ENCODE peak calls at places on chromosomes 5 and 9, in eight cellular contexts. One of them, this sample, is unnamed.

GRCh38 chr5:71974165-71974564 is 133.1 kb upstream of the MAP1B start:
- DNase-seq in H54: no peak
- DNase-seq in GOT3: no peak
- DNase-seq in AG10803: peak
- DNase-seq in Calu3: no peak
- DNase-seq in HT1080: peak
- DNase-seq in mucosa of descending colon: no peak
- DNase-seq in Peyer's patch: no peak
- DNase-seq in this sample: no peak

GRCh38 chr5:31585519-31586270 is 53.2 kb upstream of the PDZD2 start:
- DNase-seq in H54: no peak
- DNase-seq in GOT3: no peak
- DNase-seq in AG10803: peak
- DNase-seq in Calu3: no peak
- DNase-seq in HT1080: peak
- DNase-seq in mucosa of descending colon: no peak
- DNase-seq in Peyer's patch: no peak
- DNase-seq in this sample: no peak

GRCh38 chr5:142455856-142456255 is 131.0 kb upstream of the SPRY4 start:
- DNase-seq in H54: no peak
- DNase-seq in GOT3: no peak
- DNase-seq in AG10803: no peak
- DNase-seq in Calu3: no peak
- DNase-seq in HT1080: no peak
- DNase-seq in mucosa of descending colon: no peak
- DNase-seq in Peyer's patch: no peak
- DNase-seq in this sample: no peak

GRCh38 chr9:3758816-3759576 is 233.2 kb upstream of the RFX3 start:
- DNase-seq in H54: no peak
- DNase-seq in GOT3: no peak
- DNase-seq in AG10803: peak
- DNase-seq in Calu3: no peak
- DNase-seq in HT1080: peak
- DNase-seq in mucosa of descending colon: no peak
- DNase-seq in Peyer's patch: no peak
- DNase-seq in this sample: peak

GRCh38 chr9:137167113-137167751 is 2.6 kb downstream of the LRRC26 start:
- DNase-seq in H54: no peak
- DNase-seq in GOT3: no peak
- DNase-seq in AG10803: no peak
- DNase-seq in Calu3: no peak
- DNase-seq in HT1080: no peak
- DNase-seq in mucosa of descending colon: no peak
- DNase-seq in Peyer's patch: no peak
- DNase-seq in this sample: no peak

GRCh38 chr5:17411436-17411835 is 86.6 kb upstream of the TAF11L2 start:
- DNase-seq in H54: no peak
- DNase-seq in GOT3: no peak
- DNase-seq in AG10803: peak
- DNase-seq in Calu3: no peak
- DNase-seq in HT1080: no peak
- DNase-seq in mucosa of descending colon: no peak
- DNase-seq in Peyer's patch: no peak
- DNase-seq in this sample: no peak

GRCh38 chr5:159459951-159460538 is 129.8 kb upstream of the IL12B start:
- DNase-seq in H54: no peak
- DNase-seq in GOT3: no peak
- DNase-seq in AG10803: peak
- DNase-seq in Calu3: peak
- DNase-seq in HT1080: peak
- DNase-seq in mucosa of descending colon: no peak
- DNase-seq in Peyer's patch: no peak
- DNase-seq in this sample: peak

GRCh38 chr5:54807421-54807820 is 178.0 kb downstream of the ESM1 start:
- DNase-seq in H54: peak
- DNase-seq in GOT3: no peak
- DNase-seq in AG10803: peak
- DNase-seq in Calu3: no peak
- DNase-seq in HT1080: peak
- DNase-seq in mucosa of descending colon: no peak
- DNase-seq in Peyer's patch: no peak
- DNase-seq in this sample: peak